ENCODE peak calls at places on chromosomes 7 and 10, in six cellular contexts. Z is H1, C is HepG2, R is K562, B is GM12891, V is GM12878. W is an unnamed sample.

GRCh38 chr7:5636914-5637313 is 144.5 kb downstream of the RNF216 start:
- DNase-seq in Z (no peak), C (no peak), R (peak), B (no peak), V (no peak), W (no peak)

GRCh38 chr10:102582181-102582580 is 62.1 kb upstream of the TRIM8 start:
- DNase-seq in Z (no peak), C (no peak), R (no peak), B (no peak), V (no peak), W (no peak)

GRCh38 chr10:74888947-74889661 is 62.7 kb downstream of the KAT6B start:
- DNase-seq in Z (no peak), C (peak), R (no peak), B (no peak), V (no peak), W (no peak)

GRCh38 chr7:101174322-101174854 is 5.7 kb downstream of the NAT16 start:
- DNase-seq in Z (no peak), C (no peak), R (no peak), B (no peak), V (no peak), W (no peak)

GRCh38 chr10:73262105-73262730 is 9.8 kb upstream of the MRPS16 start:
- DNase-seq in Z (no peak), C (peak), R (peak), B (no peak), V (no peak), W (no peak)

GRCh38 chr10:87053121-87053520 is 33.0 kb downstream of the FAM25A start:
- DNase-seq in Z (no peak), C (no peak), R (no peak), B (no peak), V (no peak), W (no peak)

GRCh38 chr10:91050371-91051034 is 129.6 kb upstream of the ANKRD1 start:
- DNase-seq in Z (no peak), C (no peak), R (peak), B (no peak), V (no peak), W (no peak)

GRCh38 chr7:134778941-134779740 is at the start of gene CALD1:
- DNase-seq in Z (peak), C (peak), R (no peak), B (no peak), V (no peak), W (no peak)

GRCh38 chr10:110615057-110615630 is 29.0 kb upstream of the RBM20 start:
- DNase-seq in Z (no peak), C (no peak), R (no peak), B (no peak), V (no peak), W (no peak)

DNA sequence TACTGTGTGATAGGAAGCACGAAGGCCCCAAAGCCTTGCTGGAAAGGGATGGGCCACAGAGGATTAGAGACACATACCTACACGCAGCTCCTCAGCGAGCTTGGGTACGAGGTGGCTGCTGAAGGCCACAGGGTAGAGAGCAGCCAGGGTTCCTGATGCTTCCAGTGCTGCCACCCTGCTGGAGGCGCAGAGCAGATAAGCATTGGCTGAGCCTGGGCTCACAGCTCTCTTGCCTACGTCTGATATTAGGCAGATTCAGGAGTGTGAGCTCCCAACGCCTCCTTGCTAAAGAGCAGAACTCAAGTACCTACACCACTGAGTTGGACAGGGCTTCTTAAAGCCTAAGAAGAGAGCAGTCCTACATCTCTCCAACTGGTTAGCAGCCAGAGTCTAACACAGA is 20.0 kb downstream of the ZDHHC16 start:
- DNase-seq in Z (no peak), C (no peak), R (no peak), B (no peak), V (no peak), W (no peak)
- TF ChIP-seq POLR2AphosphoS5 in Z (no peak), C (no peak), R (no peak), B (no peak), V (no peak), W (no peak)

GRCh38 chr10:43255644-43256431 is 11.0 kb downstream of the RASGEF1A start:
- DNase-seq in Z (no peak), C (peak), R (peak), B (peak), V (no peak), W (peak)
- TF ChIP-seq POLR2A in Z (no peak), C (no peak), R (no peak), B (no peak), V (no peak), W (no peak)

DNA sequence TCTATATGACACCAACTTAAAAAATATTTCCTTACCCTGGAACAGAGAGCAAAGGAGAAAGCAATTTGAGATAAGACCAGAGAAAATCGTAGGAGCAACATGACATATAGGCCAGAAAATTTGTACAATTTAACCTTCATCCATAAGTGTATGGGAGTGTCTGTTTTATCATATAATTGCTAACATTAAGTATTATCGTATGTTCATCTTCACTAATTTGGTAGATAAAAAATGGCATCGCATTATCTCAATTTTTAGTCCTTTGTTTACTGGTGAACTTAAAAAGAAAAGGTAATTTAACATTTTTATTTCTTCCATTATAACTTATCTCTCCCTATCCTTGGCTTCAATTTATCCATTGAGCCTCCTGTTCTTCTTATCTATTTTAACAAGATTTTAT is 873.4 kb downstream of the KCNMA1 start:
- DNase-seq in Z (no peak), C (no peak), R (no peak), B (no peak), V (no peak), W (no peak)
- TF ChIP-seq TAF1 in Z (no peak), C (no peak), R (no peak), B (no peak), V (no peak), W (no peak)

GRCh38 chr7:128361463-128362441 is at the start of gene PRRT4:
- DNase-seq in Z (no peak), C (no peak), R (peak), B (peak), V (no peak), W (peak)
- TF ChIP-seq POLR2AphosphoS5 in Z (no peak), C (no peak), R (no peak), B (no peak), V (no peak), W (no peak)

DNA sequence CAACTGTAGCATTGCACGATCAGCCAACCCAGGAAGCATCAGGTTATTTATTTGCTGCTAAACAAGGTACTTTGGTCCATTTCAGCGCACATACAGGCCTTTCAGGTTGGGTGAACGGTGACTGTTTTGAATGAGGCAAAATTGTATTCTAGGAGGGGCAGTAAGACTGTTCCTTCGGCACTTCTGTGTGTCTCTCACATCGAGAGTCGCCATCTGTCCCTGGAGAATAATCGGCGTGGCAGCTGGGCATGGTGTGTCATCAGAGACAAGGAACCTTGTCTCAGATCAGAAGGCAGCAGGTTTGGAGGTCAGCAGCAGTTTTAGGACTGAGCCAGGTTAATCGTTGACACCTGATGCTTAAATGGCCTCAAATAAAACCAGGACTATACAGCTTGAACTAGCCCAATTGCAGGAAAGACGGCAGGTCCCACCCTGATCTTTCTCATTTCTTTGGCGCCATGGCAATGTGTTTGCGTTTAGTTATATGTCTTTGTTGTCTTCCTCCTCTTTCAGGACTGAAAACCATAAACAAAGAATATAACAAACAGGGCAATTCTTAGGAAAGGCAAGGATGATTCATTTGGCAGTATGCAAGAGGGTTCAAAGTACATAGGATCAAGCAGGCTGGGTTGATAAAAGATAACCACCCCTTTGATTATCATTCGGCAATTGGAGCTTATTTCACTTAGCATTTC is 92.0 kb upstream of the PRR15 start:
- DNase-seq in Z (no peak), C (peak), R (no peak), B (no peak), V (no peak), W (no peak)
- TF ChIP-seq POLR2A in Z (no peak), C (no peak), R (no peak), B (no peak), V (no peak), W (no peak)

DNA sequence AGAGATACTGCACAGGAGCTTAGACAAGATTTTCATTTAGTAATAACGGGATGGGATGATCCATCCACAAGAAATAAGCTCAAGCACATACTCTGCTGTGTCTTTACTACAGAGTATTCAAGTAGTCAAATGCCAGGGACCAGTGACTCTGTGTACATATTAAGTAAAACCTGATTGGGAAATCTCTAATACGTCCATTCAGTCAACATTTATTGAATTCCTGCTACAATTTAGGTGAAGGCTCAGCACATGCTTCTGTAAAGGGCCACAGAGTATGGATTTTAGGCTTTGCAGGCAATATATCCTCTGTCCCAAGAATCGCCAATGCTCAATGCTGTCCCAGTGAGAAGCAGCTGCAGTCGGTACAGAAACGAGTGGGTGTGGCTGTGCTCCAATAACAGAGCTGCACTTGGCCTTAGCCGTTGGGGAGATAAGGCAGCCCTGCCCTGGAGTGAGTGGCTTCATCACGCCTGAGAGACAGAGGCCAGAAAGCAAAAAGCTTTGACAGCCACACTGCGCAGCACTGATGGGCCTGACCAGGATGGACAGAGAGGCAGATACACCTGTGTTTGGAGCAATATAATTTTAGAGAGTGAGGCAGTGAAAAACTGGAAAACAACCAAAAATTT is 186.8 kb downstream of the PARD3 start:
- DNase-seq in Z (no peak), C (peak), R (peak), B (no peak), V (no peak), W (no peak)
- TF ChIP-seq TAF1 in Z (no peak), C (no peak), R (no peak), B (no peak), V (no peak), W (no peak)

GRCh38 chr10:93383562-93383981 is 98.6 kb downstream of the MYOF start:
- DNase-seq in Z (no peak), C (no peak), R (no peak), B (no peak), V (no peak), W (no peak)
- TF ChIP-seq POLR2AphosphoS5 in Z (no peak), C (no peak), R (no peak), B (no peak), V (no peak), W (no peak)